ENCODE peak calls at places on chromosomes 16 and 17, in four cellular contexts. H is GM12892, A is uterus, X is GM12891. R is an unnamed sample.

GRCh38 chr17:67021196-67021595 is 23.2 kb upstream of the CACNG1 start:
- DNase-seq in H (no peak), A (no peak), X (no peak), R (no peak)

GRCh38 chr17:2419526-2419925 is 18.7 kb upstream of the MNT start:
- DNase-seq in H (no peak), A (no peak), X (no peak), R (no peak)

GRCh38 chr17:28327709-28328108 is 7.6 kb downstream of the IFT20 start:
- DNase-seq in H (no peak), A (no peak), X (no peak), R (no peak)

GRCh38 chr17:34633760-34634159 is 54.4 kb downstream of the TMEM132E start:
- DNase-seq in H (no peak), A (no peak), X (no peak), R (no peak)

GRCh38 chr16:11224096-11224893 is 31.7 kb downstream of the SOCS1 start:
- DNase-seq in H (peak; percentile 75), A (peak; percentile 62), X (peak; percentile 68), R (peak; percentile 77)

GRCh38 chr17:68544111-68544510 is 31.9 kb downstream of the PRKAR1A start:
- DNase-seq in H (no peak), A (no peak), X (no peak), R (no peak)

GRCh38 chr16:18933501-18933900 is 7.3 kb upstream of the SMG1 start:
- DNase-seq in H (no peak), A (no peak), X (no peak), R (no peak)

GRCh38 chr17:4777969-4778760 is 6.5 kb downstream of the TM4SF5 start:
- DNase-seq in H (no peak), A (no peak), X (no peak), R (no peak)

GRCh38 chr16:20853981-20854620 is 46.1 kb downstream of the DCUN1D3 start:
- DNase-seq in H (no peak), A (no peak), X (no peak), R (no peak)

GRCh38 chr17:55245986-55246385 is 18.8 kb upstream of the HLF start:
- DNase-seq in H (no peak), A (no peak), X (no peak), R (no peak)

GRCh38 chr16:3134338-3135119 is at the start of gene ZNF213:
- DNase-seq in H (peak; percentile 92), A (peak; percentile 97), X (peak; percentile 93), R (peak; percentile 98)

GRCh38 chr16:3131755-3132377 is 3.0 kb upstream of the ZNF213 start:
- DNase-seq in H (peak; percentile 7), A (no peak), X (peak; percentile 5), R (peak; percentile 72)

GRCh38 chr16:3123986-3124886 is 10.6 kb upstream of the ZNF213 start:
- DNase-seq in H (peak; percentile 92), A (peak; percentile 96), X (peak; percentile 93), R (peak; percentile 95)

GRCh38 chr16:3127745-3128144 is 7.1 kb upstream of the ZNF213 start:
- DNase-seq in H (no peak), A (no peak), X (no peak), R (no peak)

GRCh38 chr16:3129137-3130131 is 5.4 kb upstream of the ZNF213 start:
- DNase-seq in H (peak; percentile 30), A (peak; percentile 73), X (no peak), R (peak; percentile 91)
- TF ChIP-seq POLR2A in H (peak; percentile 60), A (no peak), X (peak; percentile 35), R (peak; percentile 74)

GRCh38 chr17:64502809-64503208 is 3.3 kb downstream of the DDX5 start:
- DNase-seq in H (no peak), A (no peak), X (no peak), R (no peak)
- TF ChIP-seq POLR2A in H (no peak), A (no peak), X (no peak), R (peak; percentile 20)

GRCh38 chr17:6556121-6557039 is at the start of gene PITPNM3:
- DNase-seq in H (no peak), A (no peak), X (no peak), R (no peak)
- TF ChIP-seq POLR2A in H (no peak), A (peak; percentile 9), X (no peak), R (no peak)

DNA sequence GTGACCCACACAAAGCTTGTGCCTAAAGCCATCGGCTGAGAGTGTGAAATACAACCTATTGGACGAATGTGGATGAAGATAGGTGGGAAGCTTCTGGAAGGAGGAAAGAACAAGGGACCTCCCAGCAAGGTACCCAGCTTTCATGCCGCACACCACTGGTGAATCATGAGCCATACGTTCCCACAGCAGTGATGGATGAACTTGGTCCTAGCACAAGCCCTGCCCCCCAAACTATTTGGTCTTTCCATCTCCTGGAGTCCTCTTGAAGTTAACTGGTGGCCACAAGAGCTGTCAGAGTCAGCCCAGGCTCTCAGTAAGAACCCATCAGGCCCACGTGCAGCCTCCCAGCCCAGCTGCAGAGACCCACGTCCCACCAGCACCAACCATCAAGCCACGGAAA is 102.8 kb downstream of the ZFHX3 start:
- DNase-seq in H (no peak), A (no peak), X (no peak), R (no peak)
- TF ChIP-seq POLR2A in H (no peak), A (no peak), X (no peak), R (no peak)

DNA sequence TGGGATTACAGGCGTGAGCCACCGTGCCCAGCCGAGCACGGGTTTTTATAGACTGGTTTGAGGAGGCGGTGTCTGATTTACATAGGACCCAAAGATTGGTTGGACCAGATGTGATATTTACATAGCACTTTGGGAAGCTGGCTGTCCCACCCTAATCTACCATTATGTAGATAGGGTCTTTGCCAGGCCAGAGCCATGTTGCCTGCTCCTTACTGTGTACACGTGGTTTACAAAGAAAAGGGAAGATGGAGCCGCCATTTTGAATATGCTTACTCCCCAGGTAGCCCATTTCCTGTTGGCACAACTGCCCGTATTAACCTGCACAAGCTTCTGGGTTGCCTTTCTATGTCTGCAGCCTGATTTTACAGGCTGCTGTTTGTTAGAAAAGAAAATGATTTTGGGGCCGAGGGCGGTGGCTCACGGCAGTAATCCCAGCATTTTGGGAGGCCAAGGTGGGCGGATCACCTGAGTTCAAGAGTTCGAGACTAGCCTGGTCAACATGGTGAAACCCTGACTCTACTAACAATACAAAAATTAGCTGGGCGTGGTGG is 89.9 kb upstream of the EEF2KMT start:
- DNase-seq in H (no peak), A (no peak), X (no peak), R (no peak)
- TF ChIP-seq POLR2A in H (no peak), A (no peak), X (no peak), R (no peak)

GRCh38 chr16:76535-77272 is 1.3 kb upstream of the MPG start:
- DNase-seq in H (peak; percentile 52), A (peak; percentile 76), X (no peak), R (peak; percentile 52)

GRCh38 chr16:77273-77806 is 685 bp upstream of the MPG start:
- DNase-seq in H (peak; percentile 80), A (peak; percentile 54), X (peak; percentile 77), R (peak; percentile 68)

GRCh38 chr16:78444-79145 is 570 bp downstream of the MPG start:
- DNase-seq in H (no peak), A (no peak), X (peak; percentile 49), R (peak; percentile 66)

GRCh38 chr16:77807-78443 is at the start of gene MPG:
- DNase-seq in H (peak; percentile 100), A (peak; percentile 86), X (peak; percentile 99), R (peak; percentile 80)

DNA sequence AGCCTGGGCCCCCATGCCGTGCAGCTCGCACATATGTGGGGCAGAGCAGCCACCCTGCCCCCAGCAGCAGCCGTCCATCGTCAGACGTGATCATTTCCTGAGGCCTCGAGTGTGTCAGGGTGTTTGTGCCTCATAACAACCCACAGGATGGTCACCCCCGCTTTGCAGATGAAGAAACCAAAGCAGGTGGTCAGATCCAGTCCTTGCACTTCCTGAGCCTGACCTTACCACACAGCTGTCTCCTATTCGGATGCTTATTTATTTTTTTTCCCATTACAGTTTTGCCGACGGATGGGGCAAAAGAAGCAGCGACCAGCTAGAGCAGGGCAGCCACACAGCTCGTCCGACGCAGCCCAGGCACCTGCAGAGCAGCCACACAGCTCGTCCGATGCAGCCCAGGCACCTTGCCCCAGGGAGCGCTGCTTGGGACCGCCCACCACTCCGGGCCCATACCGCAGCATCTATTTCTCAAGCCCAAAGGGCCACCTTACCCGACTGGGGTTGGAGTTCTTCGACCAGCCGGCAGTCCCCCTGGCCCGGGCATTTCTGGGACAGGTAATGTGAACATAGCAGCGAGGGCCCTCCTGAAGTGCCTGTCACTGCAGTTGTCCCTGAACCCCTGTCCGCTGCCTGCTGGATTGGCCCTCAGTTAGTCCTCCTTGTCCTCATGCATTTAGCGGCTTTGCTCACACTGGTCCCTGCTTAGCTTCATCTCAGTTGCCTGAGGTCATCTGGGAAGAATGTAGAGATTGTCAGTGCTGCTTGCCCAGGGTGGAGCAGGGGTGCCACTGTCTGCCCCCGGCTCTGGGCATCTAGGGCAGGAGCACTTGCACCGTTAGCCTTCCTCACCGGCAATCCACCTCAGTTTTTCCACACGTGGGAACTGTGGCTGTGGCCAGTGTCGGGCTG is 1.4 kb downstream of the MPG start:
- DNase-seq in H (no peak), A (no peak), X (no peak), R (no peak)
- TF ChIP-seq POLR2A in H (peak; percentile 24), A (no peak), X (no peak), R (no peak)

DNA sequence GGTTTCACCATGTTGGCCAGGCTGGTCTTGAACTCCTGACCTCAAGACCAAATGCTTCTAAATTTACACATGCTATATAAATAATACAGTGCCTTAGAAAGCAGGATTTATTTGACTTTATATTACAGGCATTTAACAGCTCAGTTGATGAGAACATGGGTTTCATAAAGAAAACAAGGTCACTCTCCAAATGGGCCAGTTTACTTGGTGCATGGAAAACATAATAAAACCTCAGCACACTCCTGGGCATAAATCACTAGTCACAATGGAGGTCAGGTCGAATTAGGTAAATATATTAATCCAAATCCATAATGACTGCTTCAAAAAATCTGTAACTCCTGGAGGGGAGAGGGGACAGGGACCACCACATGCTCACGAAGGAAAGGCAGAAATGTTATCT is 24.5 kb downstream of the APPBP2 start:
- DNase-seq in H (no peak), A (no peak), X (no peak), R (no peak)
- TF ChIP-seq POLR2A in H (no peak), A (no peak), X (no peak), R (no peak)

DNA sequence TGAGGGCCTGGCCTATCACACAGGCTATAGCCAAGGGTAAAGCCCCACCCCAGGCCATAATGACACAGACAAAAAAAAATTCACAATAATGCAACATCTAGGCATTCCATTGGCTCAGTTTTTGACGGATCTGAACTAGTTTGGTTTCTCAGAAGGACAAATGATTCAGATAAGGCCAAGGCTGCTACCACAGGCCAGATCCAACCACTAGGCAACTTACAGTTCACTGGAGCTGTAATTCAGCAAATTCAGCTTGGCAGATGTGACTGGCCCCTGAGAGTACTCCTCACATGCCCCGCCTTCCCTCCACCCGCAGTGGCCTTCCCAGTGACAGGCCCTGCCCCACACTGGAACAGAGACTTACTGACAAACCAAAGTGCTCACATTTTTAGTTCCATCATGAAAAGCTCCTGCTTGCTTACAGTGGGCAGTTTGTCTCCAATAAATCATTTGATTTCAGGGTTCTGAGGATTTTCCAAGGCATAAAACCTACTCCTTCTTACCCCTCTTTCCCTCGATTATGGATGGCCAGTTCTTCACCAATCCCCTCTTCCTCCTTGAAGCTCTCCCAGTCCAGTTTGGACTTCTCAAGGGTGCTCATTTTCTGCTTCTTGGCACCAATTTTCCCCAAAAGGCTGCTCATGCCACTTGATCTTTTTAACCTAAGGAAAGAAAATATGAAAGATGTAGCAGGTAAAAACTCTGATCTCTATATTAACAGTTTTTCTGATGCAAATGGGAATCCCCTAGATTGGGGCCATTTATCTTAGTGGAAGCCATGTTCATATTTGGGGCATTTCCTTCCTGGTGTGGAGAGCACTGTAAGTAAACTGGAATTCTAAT is 53.3 kb upstream of the BCAR1 start:
- DNase-seq in H (no peak), A (no peak), X (no peak), R (peak; percentile 92)
- TF ChIP-seq POLR2A in H (no peak), A (no peak), X (no peak), R (no peak)

GRCh38 chr16:3106205-3106928 is 6.0 kb upstream of the ZNF205 start:
- DNase-seq in H (peak; percentile 99), A (peak; percentile 89), X (peak; percentile 99), R (peak; percentile 92)
- TF ChIP-seq POLR2A in H (peak; percentile 77), A (peak; percentile 64), X (peak; percentile 70), R (peak; percentile 69)

R was measured in erythroblast.